ENCODE peak calls at places on chromosomes 12 and 14, in five cellular contexts. R is foreskin fibroblast, Z is kidney, Q is HepG2, P is Peyer's patch. C is an unnamed sample.
A peak's percentile ranks its signal among the peaks of the same experiment; 100 is the strongest.

GRCh38 chr14:99067141-99067920 is 204.7 kb downstream of the BCL11B start:
- DNase-seq in Z (peak; percentile 65), Q (no peak), P (no peak), R (no peak), C (no peak)

GRCh38 chr12:27343255-27344000 is 10.8 kb downstream of the BMAL2 start:
- DNase-seq in R (peak; percentile 84), Q (no peak), P (no peak), Z (no peak), C (no peak)

GRCh38 chr14:61620130-61620946 is 75.0 kb upstream of the HIF1A start:
- DNase-seq in Z (no peak), P (no peak), R (peak; percentile 94), Q (peak; percentile 32), C (no peak)

GRCh38 chr14:105852378-105853088 is 326.1 kb downstream of the TMEM121 start:
- DNase-seq in P (peak; percentile 18), Q (no peak), R (no peak), Z (peak; percentile 66), C (no peak)

GRCh38 chr14:100419856-100420255 is 96.7 kb downstream of the SLC25A47 start:
- DNase-seq in Q (peak; percentile 12), Z (no peak), P (no peak), R (no peak), C (peak; percentile 48)

GRCh38 chr12:26309646-26310045 is 114.3 kb downstream of the SSPN start:
- DNase-seq in Q (no peak), R (no peak), P (no peak), Z (no peak), C (no peak)

GRCh38 chr14:61300754-61301153 is 19.6 kb upstream of the TMEM30B start:
- DNase-seq in Z (no peak), R (no peak), Q (no peak), P (no peak), C (no peak)

GRCh38 chr12:106758349-106758951 is 16.0 kb upstream of the RIC8B start:
- DNase-seq in R (no peak), Z (no peak), Q (no peak), P (no peak), C (no peak)

GRCh38 chr14:75205586-75205985 is 29.2 kb upstream of the TMED10 start:
- DNase-seq in P (no peak), Z (no peak), R (peak; percentile 71), Q (no peak), C (no peak)

GRCh38 chr14:58428011-58428807 is 690 bp downstream of the KIAA0586 start:
- DNase-seq in Q (peak; percentile 56), P (no peak), R (peak; percentile 33), Z (no peak), C (no peak)

GRCh38 chr12:106919910-106920544 is 35.7 kb upstream of the TMEM263 start:
- DNase-seq in R (peak; percentile 44), Q (peak; percentile 28), Z (no peak), P (no peak), C (no peak)

GRCh38 chr12:111570090-111570961 is 28.8 kb downstream of the ATXN2 start:
- DNase-seq in P (no peak), Z (no peak), R (peak; percentile 78), Q (no peak), C (no peak)

GRCh38 chr12:9751204-9752144 is 9.2 kb downstream of the CD69 start:
- DNase-seq in Z (no peak), R (peak; percentile 7), P (no peak), Q (peak; percentile 27), C (no peak)

GRCh38 chr14:26276757-26277156 is 321.1 kb downstream of the NOVA1 start:
- DNase-seq in Z (no peak), R (no peak), Q (no peak), P (no peak), C (peak; percentile 27)
- TF ChIP-seq CTCF in Z (peak; percentile 19), R (no peak), Q (peak; percentile 12), P (no peak), C (peak; percentile 51)

DNA sequence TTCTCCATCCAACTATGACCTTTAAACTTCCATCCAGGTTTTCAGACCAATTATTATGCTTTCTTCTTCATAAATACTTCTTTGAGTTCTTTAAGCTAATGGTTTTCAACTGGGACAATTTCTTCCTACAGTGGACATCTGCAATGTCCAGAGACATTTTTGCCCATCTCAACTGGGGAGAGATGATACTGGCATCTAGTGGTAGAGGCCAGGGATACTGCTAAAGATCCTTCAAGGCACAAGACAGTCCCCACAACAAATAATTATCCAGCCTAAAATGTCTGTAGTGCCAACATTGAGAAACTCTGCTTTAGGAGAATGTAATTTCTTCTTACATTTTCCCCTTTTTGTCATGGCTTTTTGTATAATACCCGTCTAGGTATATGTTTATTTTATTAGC is 10.6 kb downstream of the TRHDE start:
- DNase-seq in P (no peak), Q (no peak), Z (no peak), R (no peak), C (no peak)
- TF ChIP-seq CTCF in P (no peak), Q (peak; percentile 31), Z (peak; percentile 49), R (peak; percentile 77), C (peak; percentile 19)

DNA sequence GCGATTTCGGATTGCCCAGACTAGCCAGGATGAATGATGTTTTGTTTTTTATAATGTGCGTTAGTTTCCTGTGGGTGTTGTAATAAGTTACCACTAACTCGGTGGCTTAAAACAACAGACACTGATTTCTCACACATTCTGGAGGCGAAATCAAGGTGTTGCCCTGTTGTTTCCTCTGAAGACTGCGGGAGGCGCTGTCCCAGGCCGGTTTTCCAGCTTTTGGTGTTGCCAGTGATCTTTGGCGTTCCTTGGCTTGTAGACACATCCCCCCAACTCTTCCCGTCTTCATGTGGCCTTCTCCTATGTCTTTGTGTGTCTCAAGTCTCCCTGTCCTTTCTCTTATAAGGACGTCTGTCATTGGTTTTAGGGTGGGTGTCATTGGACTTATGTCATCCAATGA is 267.7 kb downstream of the AACS start:
- DNase-seq in P (no peak), R (no peak), Z (no peak), Q (no peak), C (no peak)
- TF ChIP-seq CTCF in P (no peak), R (no peak), Z (no peak), Q (no peak), C (no peak)

GRCh38 chr14:52380294-52380693 is 66.2 kb downstream of the PTGER2 start:
- DNase-seq in Z (no peak), Q (no peak), R (peak; percentile 72), P (no peak), C (no peak)

GRCh38 chr14:52377940-52378339 is 63.8 kb downstream of the PTGER2 start:
- DNase-seq in Z (no peak), R (no peak), P (no peak), Q (no peak), C (no peak)
- TF ChIP-seq CTCF in Z (no peak), R (no peak), P (no peak), Q (peak; percentile 21), C (no peak)

GRCh38 chr12:7667025-7667575 is 1.4 kb upstream of the APOBEC1 start:
- DNase-seq in P (no peak), Q (peak; percentile 10), R (no peak), Z (no peak), C (no peak)
- TF ChIP-seq CTCF in P (no peak), Q (peak; percentile 16), R (peak; percentile 31), Z (no peak), C (peak; percentile 44)

GRCh38 chr12:54689034-54689372 is 40.8 kb upstream of the DCD start:
- DNase-seq in R (no peak), Q (no peak), Z (no peak), P (no peak), C (no peak)
- TF ChIP-seq CTCF in R (no peak), Q (no peak), Z (no peak), P (no peak), C (no peak)

GRCh38 chr14:73777420-73777819 is 63.2 kb upstream of the PNMA1 start:
- DNase-seq in Q (no peak), P (no peak), R (no peak), Z (no peak), C (no peak)
- TF ChIP-seq CTCF in Q (peak; percentile 47), P (no peak), R (no peak), Z (peak; percentile 15), C (no peak)

GRCh38 chr12:101784376-101784775 is 45.1 kb upstream of the SYCP3 start:
- DNase-seq in P (no peak), R (no peak), Q (no peak), Z (no peak), C (no peak)
- TF ChIP-seq CTCF in P (no peak), R (no peak), Q (no peak), Z (no peak), C (no peak)

DNA sequence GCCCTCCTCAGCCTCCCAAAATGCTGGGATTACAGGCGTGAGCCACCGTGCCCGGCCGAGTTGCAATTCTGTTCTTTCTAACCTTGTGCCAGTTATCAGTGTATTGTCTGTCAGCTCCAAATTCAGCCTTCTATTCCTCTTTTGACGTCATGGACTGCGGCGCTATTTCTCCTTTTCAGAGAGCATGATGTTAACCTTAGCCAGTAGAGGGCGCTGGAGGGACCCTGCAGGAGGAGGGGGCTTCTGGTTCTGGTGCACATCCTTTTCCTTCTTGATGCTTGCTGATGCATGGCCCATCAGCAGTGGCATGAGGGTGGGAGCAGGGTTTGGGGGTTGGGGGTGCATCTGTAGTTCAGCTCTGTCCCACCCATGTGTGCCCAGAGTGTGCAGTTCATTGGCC is 179.3 kb upstream of the RMST start:
- DNase-seq in Q (no peak), P (no peak), R (no peak), Z (no peak), C (no peak)
- TF ChIP-seq CTCF in Q (peak; percentile 45), P (no peak), R (no peak), Z (no peak), C (peak; percentile 10)

C was measured in glutamatergic neuron.